ENCODE peak calls at places on chromosome 10, in five cellular contexts. B is substantia nigra, O is epithelial cell of prostate, M is fibroblast of lung, X is psoas muscle. K is an unnamed sample.

GRCh38 chr10:14126697-14127440 is 203.9 kb downstream of the FRMD4A start:
- DNase-seq in B (no peak), O (no peak), M (peak), X (no peak), K (peak)

GRCh38 chr10:116779076-116779687 is 36.8 kb upstream of the HSPA12A start:
- DNase-seq in B (no peak), O (no peak), M (peak), X (no peak), K (no peak)

GRCh38 chr10:116880716-116881440 is 31.6 kb downstream of the ENO4 start:
- DNase-seq in B (no peak), O (no peak), M (peak), X (no peak), K (no peak)

GRCh38 chr10:114166053-114166452 is 8.0 kb downstream of the CCDC186 start:
- DNase-seq in B (no peak), O (no peak), M (peak), X (no peak), K (no peak)

GRCh38 chr10:31697271-31698168 is 231.1 kb downstream of the ARHGAP12 start:
- DNase-seq in B (peak), O (no peak), M (peak), X (peak), K (peak)

GRCh38 chr10:130429809-130430208 is 293.6 kb downstream of the GLRX3 start:
- DNase-seq in B (no peak), O (no peak), M (no peak), X (no peak), K (no peak)

GRCh38 chr10:25082276-25083204 is 66.1 kb downstream of the THNSL1 start:
- DNase-seq in B (no peak), O (no peak), M (peak), X (no peak), K (no peak)

GRCh38 chr10:77290528-77291155 is 347.0 kb downstream of the KCNMA1 start:
- DNase-seq in B (no peak), O (peak), M (peak), X (no peak), K (peak)

GRCh38 chr10:128463991-128464755 is 337.9 kb upstream of the MKI67 start:
- DNase-seq in B (peak), O (no peak), M (peak), X (no peak), K (peak)

GRCh38 chr10:21517134-21517982 is 8.1 kb downstream of the SKIDA1 start:
- DNase-seq in B (no peak), O (no peak), M (peak), X (peak), K (peak)

GRCh38 chr10:110414563-110415309 is 83.0 kb upstream of the DUSP5 start:
- DNase-seq in B (no peak), O (peak), M (peak), X (no peak), K (no peak)

GRCh38 chr10:77832243-77832642 is 94.3 kb downstream of the DLG5 start:
- DNase-seq in B (no peak), O (peak), M (no peak), X (peak), K (peak)

GRCh38 chr10:86329093-86329710 is 37.4 kb downstream of the GRID1 start:
- DNase-seq in B (no peak), O (no peak), M (no peak), X (no peak), K (peak)

GRCh38 chr10:120098242-120098930 is 205.9 kb downstream of the SEC23IP start:
- DNase-seq in B (no peak), O (no peak), M (no peak), X (no peak), K (no peak)

GRCh38 chr10:132023092-132023811 is 41.5 kb upstream of the BNIP3 start:
- DNase-seq in B (peak), O (peak), M (peak), X (peak), K (peak)

GRCh38 chr10:72086466-72087391 is 1.6 kb downstream of the SPOCK2 start:
- DNase-seq in B (no peak), O (no peak), M (peak), X (peak), K (peak)

GRCh38 chr10:118116555-118117311 is 70.0 kb upstream of the RAB11FIP2 start:
- DNase-seq in B (no peak), O (no peak), M (no peak), X (no peak), K (no peak)

GRCh38 chr10:96133135-96133534 is 3.0 kb downstream of the ZNF518A start:
- DNase-seq in B (no peak), O (no peak), M (peak), X (no peak), K (peak)

GRCh38 chr10:14553434-14553833 is 221.3 kb downstream of the FAM107B start:
- DNase-seq in B (no peak), O (no peak), M (peak), X (no peak), K (no peak)

GRCh38 chr10:15990523-15991129 is 130.3 kb upstream of the MINDY3 start:
- DNase-seq in B (no peak), O (no peak), M (no peak), X (no peak), K (no peak)

GRCh38 chr10:44180321-44181154 is 204.4 kb downstream of the CXCL12 start:
- DNase-seq in B (no peak), O (no peak), M (peak), X (peak), K (peak)

GRCh38 chr10:89327803-89328441 is at the start of gene IFIT3:
- DNase-seq in B (no peak), O (no peak), M (peak), X (peak), K (peak)

GRCh38 chr10:118965096-118965495 is 64.4 kb upstream of the NANOS1 start:
- DNase-seq in B (no peak), O (no peak), M (no peak), X (no peak), K (no peak)

GRCh38 chr10:14487511-14487909 is 156.8 kb upstream of the FRMD4A start:
- DNase-seq in B (no peak), O (no peak), M (peak), X (no peak), K (no peak)

GRCh38 chr10:48543445-48543844 is 61.4 kb downstream of the ARHGAP22 start:
- DNase-seq in B (no peak), O (no peak), M (no peak), X (no peak), K (no peak)

GRCh38 chr10:109450702-109451101 is 472.6 kb downstream of the XPNPEP1 start:
- DNase-seq in B (no peak), O (no peak), M (no peak), X (no peak), K (no peak)

DNA sequence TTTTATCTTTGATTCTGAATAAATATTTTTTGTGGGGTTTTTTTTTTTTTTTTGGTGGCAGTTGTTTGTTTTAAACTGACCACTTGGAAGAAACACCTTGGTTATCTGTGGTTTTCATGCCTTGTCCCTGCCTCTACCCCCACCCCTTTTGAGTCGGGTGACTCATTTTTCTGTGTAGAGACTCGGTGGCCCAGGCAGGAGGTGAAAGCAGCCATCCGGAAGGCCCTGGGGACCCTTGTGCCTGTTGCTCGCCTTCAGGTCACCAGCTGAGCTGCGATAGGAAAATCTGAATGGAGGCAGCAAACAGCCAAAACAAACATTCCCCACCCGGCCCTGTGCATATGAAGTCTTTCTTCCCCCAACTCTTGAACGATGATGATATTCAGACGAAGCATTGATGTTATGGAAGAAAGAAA is 22.7 kb downstream of the CYP17A1 start:
- DNase-seq in B (no peak), O (no peak), M (peak), X (no peak), K (peak)
- H3K27ac ChIP-seq in B (no peak), O (no peak), M (peak), X (peak), K (peak)

GRCh38 chr10:5146920-5147254 is 38.1 kb downstream of the AKR1C8 start:
- DNase-seq in B (no peak), O (no peak), M (no peak), X (no peak), K (no peak)
- H3K27ac ChIP-seq in B (no peak), O (no peak), M (no peak), X (no peak), K (no peak)

GRCh38 chr10:3740157-3740871 is 44.7 kb downstream of the KLF6 start:
- DNase-seq in B (no peak), O (peak), M (peak), X (no peak), K (no peak)
- H3K27ac ChIP-seq in B (no peak), O (peak), M (no peak), X (peak), K (no peak)

GRCh38 chr10:87818505-87819273 is 663 bp upstream of the ATAD1 start:
- DNase-seq in B (no peak), O (no peak), M (peak), X (no peak), K (peak)
- H3K27ac ChIP-seq in B (peak), O (peak), M (peak), X (peak), K (peak)

GRCh38 chr10:4278161-4278560 is 493.2 kb upstream of the KLF6 start:
- DNase-seq in B (no peak), O (no peak), M (no peak), X (no peak), K (no peak)

GRCh38 chr10:4282496-4282895 is 497.5 kb upstream of the KLF6 start:
- DNase-seq in B (no peak), O (no peak), M (no peak), X (no peak), K (no peak)

GRCh38 chr10:4281207-4281825 is 496.3 kb upstream of the KLF6 start:
- DNase-seq in B (no peak), O (no peak), M (peak), X (no peak), K (no peak)

GRCh38 chr10:4279649-4280048 is 494.6 kb upstream of the KLF6 start:
- DNase-seq in B (no peak), O (no peak), M (no peak), X (no peak), K (no peak)

GRCh38 chr10:4280481-4281206 is 495.6 kb upstream of the KLF6 start:
- DNase-seq in B (no peak), O (peak), M (peak), X (no peak), K (peak)
- H3K27ac ChIP-seq in B (no peak), O (peak), M (peak), X (peak), K (peak)

DNA sequence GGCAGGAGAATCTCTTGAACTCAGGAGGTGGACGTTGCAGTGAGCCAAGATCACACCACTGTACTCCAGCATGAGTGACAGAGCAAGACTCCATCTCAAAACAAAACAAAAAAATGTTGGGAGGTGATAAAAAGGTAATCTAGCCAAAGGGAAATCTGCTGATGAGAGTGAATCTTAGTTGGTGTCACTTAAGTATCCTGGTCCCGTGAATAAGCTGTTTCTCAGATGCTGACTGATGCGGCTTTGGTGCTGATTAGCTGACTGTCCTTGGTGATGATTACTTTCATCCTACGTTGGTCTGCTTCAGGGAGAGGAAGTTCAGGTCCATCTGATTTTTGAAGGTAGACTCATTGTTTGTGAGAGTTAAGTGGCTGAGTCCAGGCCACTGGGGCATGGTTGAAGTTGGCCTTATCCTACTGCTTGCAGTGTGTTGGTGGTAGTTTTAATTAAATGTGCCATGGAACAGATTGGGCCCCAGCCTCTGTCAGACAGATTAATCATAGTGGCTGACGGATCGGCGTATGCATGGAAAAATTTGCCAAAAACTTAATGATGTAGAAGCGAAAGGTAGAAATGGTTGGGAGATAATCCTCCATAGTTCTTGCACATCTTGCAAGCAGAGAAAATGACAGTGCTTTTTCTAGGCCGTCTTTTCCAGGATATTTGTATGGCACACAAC is 17.4 kb upstream of the TMEM236 start:
- DNase-seq in B (no peak), O (no peak), M (no peak), X (no peak), K (no peak)
- H3K27ac ChIP-seq in B (no peak), O (no peak), M (no peak), X (peak), K (no peak)

GRCh38 chr10:79413196-79413595 is 32.2 kb downstream of the ZCCHC24 start:
- DNase-seq in B (no peak), O (no peak), M (peak), X (peak), K (peak)
- H3K27ac ChIP-seq in B (no peak), O (no peak), M (no peak), X (peak), K (peak)